ENCODE peak calls at places on chromosomes 11 and 22, in six cellular contexts. J is kidney, U is pancreas, M is cardiac muscle cell, S is AG09309, H is brain microvascular endothelial cell. W is an unnamed sample.

GRCh38 chr22:50687829-50688228 is 15.2 kb downstream of the SHANK3 start:
- DNase-seq in J (no peak), U (no peak), M (no peak), S (no peak), H (no peak), W (no peak)

GRCh38 chr11:34604909-34605308 is 16.0 kb upstream of the EHF start:
- DNase-seq in J (no peak), U (no peak), M (no peak), S (no peak), H (no peak), W (no peak)

GRCh38 chr11:67266424-67267187 is at the start of gene GRK2:
- DNase-seq in J (peak), U (peak), M (peak), S (no peak), H (no peak), W (no peak)

GRCh38 chr11:134272381-134273316 is 3.5 kb upstream of the GLB1L3 start:
- DNase-seq in J (no peak), U (no peak), M (peak), S (peak), H (no peak), W (no peak)

GRCh38 chr22:35312198-35313059 is 12.7 kb downstream of the TOM1 start:
- DNase-seq in J (no peak), U (peak), M (no peak), S (peak), H (peak), W (peak)

GRCh38 chr11:112249871-112250590 is 10.6 kb downstream of the PLET1 start:
- DNase-seq in J (no peak), U (no peak), M (peak), S (no peak), H (no peak), W (no peak)

GRCh38 chr11:64250875-64251721 is at the start of gene PLCB3:
- DNase-seq in J (peak), U (no peak), M (peak), S (no peak), H (no peak), W (no peak)

GRCh38 chr11:32584921-32585320 is 1.3 kb downstream of the EIF3M start:
- DNase-seq in J (no peak), U (no peak), M (no peak), S (no peak), H (no peak), W (no peak)

GRCh38 chr22:31230155-31230870 is 18.2 kb downstream of the LIMK2 start:
- DNase-seq in J (no peak), U (no peak), M (peak), S (peak), H (no peak), W (no peak)

GRCh38 chr11:45332486-45332934 is 46.4 kb upstream of the SYT13 start:
- DNase-seq in J (no peak), U (peak), M (peak), S (no peak), H (peak), W (no peak)

GRCh38 chr22:31036671-31037550 is 44.2 kb upstream of the SMTN start:
- DNase-seq in J (peak), U (no peak), M (peak), S (peak), H (peak), W (peak)

GRCh38 chr11:269146-269890 is 8.9 kb upstream of the NLRP6 start:
- DNase-seq in J (peak), U (no peak), M (no peak), S (no peak), H (no peak), W (no peak)

GRCh38 chr11:115202061-115202460 is 302.2 kb downstream of the CADM1 start:
- DNase-seq in J (no peak), U (no peak), M (no peak), S (no peak), H (no peak), W (no peak)

GRCh38 chr22:34800265-34800664 is 265.7 kb upstream of the ISX start:
- DNase-seq in J (peak), U (peak), M (no peak), S (no peak), H (no peak), W (peak)

GRCh38 chr11:44357734-44358133 is 47.8 kb upstream of the ALX4 start:
- DNase-seq in J (no peak), U (no peak), M (no peak), S (no peak), H (no peak), W (no peak)

GRCh38 chr11:67300256-67300755 is 3.0 kb upstream of the SSH3 start:
- DNase-seq in J (peak), U (no peak), M (no peak), S (no peak), H (no peak), W (no peak)

GRCh38 chr11:83724704-83725114 is 438.5 kb upstream of the CCDC90B start:
- DNase-seq in J (no peak), U (peak), M (peak), S (no peak), H (no peak), W (no peak)

GRCh38 chr11:6655020-6655789 is 404 bp downstream of the DCHS1 start:
- DNase-seq in J (peak), U (no peak), M (peak), S (no peak), H (no peak), W (no peak)

GRCh38 chr11:43923327-43924111 is 18.9 kb upstream of the C11orf96 start:
- DNase-seq in J (peak), U (no peak), M (peak), S (no peak), H (peak), W (no peak)

GRCh38 chr11:75140269-75141138 is 10.4 kb upstream of the SLCO2B1 start:
- DNase-seq in J (no peak), U (peak), M (peak), S (no peak), H (peak), W (no peak)

GRCh38 chr11:8383627-8384026 is 119.9 kb upstream of the LMO1 start:
- DNase-seq in J (no peak), U (no peak), M (no peak), S (no peak), H (no peak), W (no peak)

GRCh38 chr11:20609727-20610707 is 10.6 kb downstream of the SLC6A5 start:
- DNase-seq in J (peak), U (peak), M (peak), S (peak), H (peak), W (no peak)

GRCh38 chr11:74687237-74688005 is 43.8 kb downstream of the CHRDL2 start:
- DNase-seq in J (peak), U (no peak), M (peak), S (no peak), H (no peak), W (no peak)

GRCh38 chr11:113045146-113045545 is 83.9 kb downstream of the NCAM1 start:
- DNase-seq in J (no peak), U (no peak), M (no peak), S (no peak), H (no peak), W (no peak)

GRCh38 chr22:45880732-45881523 is 96.0 kb downstream of the WNT7B start:
- DNase-seq in J (peak), U (no peak), M (no peak), S (no peak), H (no peak), W (no peak)

GRCh38 chr11:95256204-95256819 is 25.3 kb upstream of the SESN3 start:
- DNase-seq in J (no peak), U (no peak), M (peak), S (no peak), H (peak), W (no peak)

GRCh38 chr11:59221438-59221837 is 8.7 kb upstream of the MPEG1 start:
- DNase-seq in J (no peak), U (no peak), M (peak), S (peak), H (peak), W (peak)

GRCh38 chr11:57476883-57477506 is 16.7 kb downstream of the RTN4RL2 start:
- DNase-seq in J (peak), U (peak), M (no peak), S (no peak), H (no peak), W (no peak)

GRCh38 chr11:106398396-106399074 is 321.1 kb downstream of the AASDHPPT start:
- DNase-seq in J (no peak), U (no peak), M (no peak), S (no peak), H (peak), W (no peak)

GRCh38 chr11:1233351-1234053 is 10.6 kb downstream of the MUC5B start:
- DNase-seq in J (peak), U (no peak), M (no peak), S (no peak), H (no peak), W (no peak)

GRCh38 chr22:37309221-37310074 is 27.1 kb downstream of the CYTH4 start:
- DNase-seq in J (no peak), U (no peak), M (no peak), S (no peak), H (no peak), W (no peak)

GRCh38 chr11:2750601-2751522 is 51.1 kb upstream of the KCNQ1OT1 start:
- DNase-seq in J (peak), U (no peak), M (no peak), S (no peak), H (no peak), W (no peak)

GRCh38 chr22:36775589-36775965 is 342 bp downstream of the IFT27 start:
- DNase-seq in J (peak), U (peak), M (peak), S (no peak), H (no peak), W (no peak)

GRCh38 chr22:20284471-20285086 is 16.5 kb upstream of the RTN4R start:
- DNase-seq in J (no peak), U (no peak), M (no peak), S (no peak), H (no peak), W (no peak)
- TF ChIP-seq CTCF in J (no peak), U (no peak), M (no peak), S (no peak), H (no peak), W (no peak)

DNA sequence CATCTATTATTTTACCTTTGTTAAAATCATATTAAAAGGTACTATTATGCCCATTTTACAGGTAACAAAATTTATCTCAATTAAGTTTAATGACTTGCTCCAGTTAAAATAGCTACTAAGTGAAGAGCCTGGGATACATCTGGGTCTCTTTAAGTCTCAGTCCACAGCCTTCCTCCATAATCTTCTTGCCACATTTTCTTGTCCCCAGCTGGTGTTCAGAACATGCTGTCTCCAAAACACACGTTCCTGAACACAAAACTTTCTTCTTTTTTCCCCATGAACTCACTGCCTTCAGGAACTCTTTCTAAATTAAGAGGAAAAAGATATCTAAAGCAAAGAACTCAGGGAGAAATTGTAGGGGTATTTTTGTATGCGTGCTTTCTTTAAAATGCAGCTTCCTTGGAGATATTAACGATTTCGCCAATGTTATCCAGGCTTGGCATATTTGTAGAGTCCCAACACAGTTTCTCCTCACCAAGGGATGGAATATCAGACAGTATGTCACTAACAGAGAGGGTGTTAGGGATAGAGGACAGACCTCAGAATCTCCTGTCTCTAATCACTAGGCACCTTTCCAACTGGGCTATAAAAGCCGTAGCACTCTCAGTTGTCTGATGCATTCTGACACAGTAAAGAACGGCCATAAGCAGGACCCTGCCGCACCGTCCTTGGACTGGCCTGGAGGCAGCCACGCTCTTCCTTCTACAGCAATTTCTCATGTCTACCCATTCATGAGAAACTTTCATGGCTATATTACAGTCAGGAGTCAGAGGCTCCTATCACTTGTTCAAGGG is 232.8 kb upstream of the BLID start:
- DNase-seq in J (no peak), U (no peak), M (no peak), S (no peak), H (no peak), W (no peak)
- H3K4me3 ChIP-seq in J (no peak), U (no peak), M (no peak), S (no peak), H (no peak), W (no peak)

GRCh38 chr22:26821854-26822253 is 164.5 kb downstream of the MIAT start:
- DNase-seq in J (no peak), U (no peak), M (no peak), S (no peak), H (no peak), W (no peak)

GRCh38 chr22:26826431-26826935 is 169.1 kb downstream of the MIAT start:
- DNase-seq in J (no peak), U (no peak), M (no peak), S (no peak), H (no peak), W (no peak)

GRCh38 chr22:26825960-26826359 is 168.6 kb downstream of the MIAT start:
- DNase-seq in J (no peak), U (no peak), M (no peak), S (no peak), H (no peak), W (no peak)

GRCh38 chr22:26823966-26824365 is 166.6 kb downstream of the MIAT start:
- DNase-seq in J (no peak), U (no peak), M (no peak), S (no peak), H (no peak), W (no peak)

DNA sequence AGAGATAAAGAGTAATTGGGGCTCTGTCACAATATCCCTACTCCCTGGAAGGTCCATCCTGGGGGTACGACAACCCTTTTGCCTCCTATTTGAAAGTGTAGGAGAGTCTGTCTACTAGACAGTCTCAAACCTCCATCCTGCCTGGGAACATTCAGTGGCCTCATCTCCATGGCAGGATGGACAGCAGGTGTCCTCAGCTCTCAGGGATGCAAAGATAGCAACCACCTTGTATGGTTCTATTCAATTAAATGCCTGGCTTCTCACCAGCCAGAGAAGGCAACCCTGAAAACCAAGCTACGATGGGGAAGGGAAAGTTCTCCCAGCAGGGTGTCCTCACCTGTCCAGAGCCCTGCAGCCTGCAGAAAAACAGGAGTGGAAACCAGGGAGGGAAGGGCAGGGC is 164.9 kb downstream of the MIAT start:
- DNase-seq in J (no peak), U (no peak), M (no peak), S (no peak), H (no peak), W (no peak)
- TF ChIP-seq CTCF in J (no peak), U (no peak), M (no peak), S (no peak), H (no peak), W (no peak)

GRCh38 chr11:12109591-12110196 is 696 bp upstream of the MICAL2 start:
- DNase-seq in J (no peak), U (no peak), M (no peak), S (no peak), H (no peak), W (no peak)
- H3K4me3 ChIP-seq in J (peak), U (peak), M (peak), S (peak), H (peak), W (peak)

DNA sequence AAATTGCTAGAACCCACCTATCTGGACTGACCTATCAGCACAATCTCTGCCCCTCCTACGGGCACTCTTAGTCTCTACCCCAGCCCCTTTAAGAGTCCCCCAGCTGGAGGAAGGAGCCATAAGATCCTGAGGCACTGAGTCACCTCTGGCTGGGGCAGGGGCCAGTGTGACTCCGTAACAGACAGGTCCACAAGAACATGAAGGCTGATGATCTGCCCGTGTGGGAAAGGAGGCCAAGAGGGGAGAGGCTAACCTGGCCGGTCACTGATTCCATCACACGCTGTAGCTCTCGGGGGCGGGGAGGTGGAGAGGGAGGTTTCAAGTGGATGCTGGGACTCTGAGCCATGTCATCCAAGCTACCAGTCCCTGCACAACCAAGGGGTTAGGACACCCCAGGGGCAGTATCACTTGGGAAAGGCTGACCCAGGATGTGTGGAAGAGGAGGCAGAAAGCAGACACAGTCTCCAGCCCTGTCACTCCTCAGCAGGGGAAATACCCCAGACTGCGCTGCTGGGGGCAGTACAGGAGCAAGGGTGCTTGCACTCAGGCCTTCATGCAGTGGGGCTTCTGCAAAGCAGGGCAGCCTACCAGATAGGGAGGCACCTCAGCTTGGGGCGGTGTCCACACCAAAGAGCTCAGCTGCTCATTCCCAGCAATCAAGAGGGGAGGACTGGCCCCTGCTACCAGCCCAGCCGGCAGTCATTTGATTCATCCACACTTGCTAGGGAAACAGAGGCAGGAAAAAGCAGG is 22.3 kb downstream of the ARHGAP1 start:
- DNase-seq in J (peak), U (no peak), M (no peak), S (no peak), H (no peak), W (no peak)
- TF ChIP-seq CTCF in J (no peak), U (no peak), M (no peak), S (no peak), H (peak), W (no peak)